ENCODE peak calls at places on chromosome 22, in five cellular contexts. One of them, this sample, is unnamed.

GRCh38 chr22:24706050-24706449 is 68.5 kb downstream of the PIWIL3 start:
- DNase-seq in H1: peak
- DNase-seq in K562: peak
- DNase-seq in GM12878: no peak
- DNase-seq in HepG2: peak
- DNase-seq in this sample: no peak

GRCh38 chr22:44245867-44246266 is 65.1 kb downstream of the PARVG start:
- DNase-seq in H1: peak
- DNase-seq in K562: no peak
- DNase-seq in GM12878: no peak
- DNase-seq in HepG2: no peak
- DNase-seq in this sample: no peak

GRCh38 chr22:17969732-17970131 is 54.6 kb downstream of the MICAL3 start:
- DNase-seq in H1: no peak
- DNase-seq in K562: no peak
- DNase-seq in GM12878: no peak
- DNase-seq in HepG2: no peak
- DNase-seq in this sample: no peak

GRCh38 chr22:49724030-49724892 is 103.4 kb downstream of the BRD1 start:
- DNase-seq in H1: peak
- DNase-seq in K562: no peak
- DNase-seq in GM12878: no peak
- DNase-seq in HepG2: no peak
- DNase-seq in this sample: no peak

GRCh38 chr22:37559521-37559900 is 769 bp upstream of the CDC42EP1 start:
- DNase-seq in H1: no peak
- DNase-seq in K562: no peak
- DNase-seq in GM12878: no peak
- DNase-seq in HepG2: no peak
- DNase-seq in this sample: no peak

GRCh38 chr22:42785706-42786499 is 65.2 kb upstream of the A4GALT start:
- DNase-seq in H1: no peak
- DNase-seq in K562: no peak
- DNase-seq in GM12878: no peak
- DNase-seq in HepG2: no peak
- DNase-seq in this sample: no peak

GRCh38 chr22:20773793-20774212 is at the start of gene SERPIND1:
- DNase-seq in H1: no peak
- DNase-seq in K562: no peak
- DNase-seq in GM12878: no peak
- DNase-seq in HepG2: peak
- DNase-seq in this sample: no peak

GRCh38 chr22:19992481-19992911 is 24.1 kb downstream of the ARVCF start:
- DNase-seq in H1: no peak
- DNase-seq in K562: no peak
- DNase-seq in GM12878: no peak
- DNase-seq in HepG2: no peak
- DNase-seq in this sample: no peak

GRCh38 chr22:38305481-38306448 is 11.5 kb downstream of the CSNK1E start:
- DNase-seq in H1: no peak
- DNase-seq in K562: peak
- DNase-seq in GM12878: peak
- DNase-seq in HepG2: no peak
- DNase-seq in this sample: no peak

GRCh38 chr22:19974233-19974861 is 32.7 kb upstream of the TXNRD2 start:
- DNase-seq in H1: peak
- DNase-seq in K562: peak
- DNase-seq in GM12878: no peak
- DNase-seq in HepG2: peak
- DNase-seq in this sample: peak

GRCh38 chr22:20211997-20212753 is 55.9 kb downstream of the RTN4R start:
- DNase-seq in H1: no peak
- DNase-seq in K562: peak
- DNase-seq in GM12878: no peak
- DNase-seq in HepG2: no peak
- DNase-seq in this sample: peak

GRCh38 chr22:25840162-25840561 is 98.2 kb downstream of the MYO18B start:
- DNase-seq in H1: peak
- DNase-seq in K562: no peak
- DNase-seq in GM12878: no peak
- DNase-seq in HepG2: no peak
- DNase-seq in this sample: no peak

GRCh38 chr22:47204002-47204979 is 441.8 kb downstream of the TBC1D22A start:
- DNase-seq in H1: peak
- DNase-seq in K562: no peak
- DNase-seq in GM12878: no peak
- DNase-seq in HepG2: no peak
- DNase-seq in this sample: no peak

GRCh38 chr22:45639747-45640102 is 31.9 kb upstream of the ATXN10 start:
- DNase-seq in H1: no peak
- DNase-seq in K562: no peak
- DNase-seq in GM12878: no peak
- DNase-seq in HepG2: no peak
- DNase-seq in this sample: no peak
- TF ChIP-seq ZNF274 in H1: no peak
- TF ChIP-seq ZNF274 in K562: no peak
- TF ChIP-seq ZNF274 in GM12878: no peak
- TF ChIP-seq ZNF274 in HepG2: no peak
- TF ChIP-seq ZNF274 in this sample: no peak

GRCh38 chr22:23606204-23607131 is 25.7 kb downstream of the DRICH1 start:
- DNase-seq in H1: no peak
- DNase-seq in K562: no peak
- DNase-seq in GM12878: no peak
- DNase-seq in HepG2: no peak
- DNase-seq in this sample: no peak

GRCh38 chr22:23604939-23605712 is 25.0 kb upstream of the IGLL1 start:
- DNase-seq in H1: no peak
- DNase-seq in K562: no peak
- DNase-seq in GM12878: no peak
- DNase-seq in HepG2: peak
- DNase-seq in this sample: no peak

GRCh38 chr22:23609983-23610781 is 21.9 kb downstream of the DRICH1 start:
- DNase-seq in H1: no peak
- DNase-seq in K562: no peak
- DNase-seq in GM12878: no peak
- DNase-seq in HepG2: no peak
- DNase-seq in this sample: no peak

GRCh38 chr22:23613193-23613973 is 18.7 kb downstream of the DRICH1 start:
- DNase-seq in H1: no peak
- DNase-seq in K562: no peak
- DNase-seq in GM12878: no peak
- DNase-seq in HepG2: peak
- DNase-seq in this sample: no peak

GRCh38 chr22:23608583-23608982 is 23.5 kb downstream of the DRICH1 start:
- DNase-seq in H1: peak
- DNase-seq in K562: peak
- DNase-seq in GM12878: no peak
- DNase-seq in HepG2: no peak
- DNase-seq in this sample: no peak
- TF ChIP-seq YY1 in H1: no peak
- TF ChIP-seq YY1 in K562: no peak
- TF ChIP-seq YY1 in GM12878: no peak
- TF ChIP-seq YY1 in HepG2: no peak
- TF ChIP-seq YY1 in this sample: no peak

GRCh38 chr22:29574762-29575450 is 6.0 kb downstream of the NIPSNAP1 start:
- DNase-seq in H1: no peak
- DNase-seq in K562: no peak
- DNase-seq in GM12878: no peak
- DNase-seq in HepG2: peak
- DNase-seq in this sample: no peak
- TF ChIP-seq SP1 in H1: no peak
- TF ChIP-seq SP1 in K562: no peak
- TF ChIP-seq SP1 in GM12878: no peak
- TF ChIP-seq SP1 in HepG2: no peak
- TF ChIP-seq SP1 in this sample: no peak

DNA sequence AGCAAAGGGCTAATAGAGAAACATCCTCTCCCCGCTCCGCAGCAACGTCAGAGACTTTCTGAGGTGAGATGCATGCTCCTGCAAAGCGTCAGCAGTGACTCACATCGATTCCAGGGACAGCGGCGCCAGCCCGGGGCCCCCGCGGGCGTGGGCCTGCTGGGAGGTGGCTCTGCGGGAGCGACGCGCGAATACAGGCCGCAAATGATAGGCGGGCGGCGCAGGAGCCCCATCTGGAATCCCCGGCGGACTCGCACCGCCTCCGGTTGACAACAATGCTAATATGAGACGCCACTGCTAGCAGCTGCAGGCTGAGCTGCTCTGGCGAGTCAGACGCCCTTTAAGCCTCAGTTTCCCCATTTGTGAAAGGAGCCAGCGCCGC is 557 bp downstream of the RANGAP1 start:
- DNase-seq in H1: peak
- DNase-seq in K562: peak
- DNase-seq in GM12878: no peak
- DNase-seq in HepG2: peak
- DNase-seq in this sample: peak
- TF ChIP-seq ZNF274 in H1: no peak
- TF ChIP-seq ZNF274 in K562: no peak
- TF ChIP-seq ZNF274 in GM12878: no peak
- TF ChIP-seq ZNF274 in HepG2: no peak
- TF ChIP-seq ZNF274 in this sample: no peak